ENCODE peak calls at places on chromosomes 6 and 20, in ten cellular contexts. Z, A, Y, T, L, G, H, O, I and S are unnamed samples.

GRCh38 chr6:9799582-9799981 is 615.3 kb downstream of the TFAP2A start:
- DNase-seq in O (no peak), Y (no peak), T (no peak), H (no peak), I (no peak), G (no peak), A (no peak), L (no peak), Z (no peak), S (no peak)

GRCh38 chr20:41746635-41747034 is 128.5 kb upstream of the CHD6 start:
- DNase-seq in I (no peak), A (no peak), H (no peak), Y (no peak), T (no peak), O (no peak), Z (no peak), G (no peak), L (no peak), S (no peak)

GRCh38 chr6:119379809-119380208 is 30.2 kb upstream of the MAN1A1 start:
- DNase-seq in H (no peak), I (no peak), O (no peak), G (no peak), A (no peak), Y (no peak), Z (no peak), L (no peak), T (no peak), S (no peak)

GRCh38 chr6:37759221-37760154 is 60.0 kb upstream of the ZFAND3 start:
- DNase-seq in L (no peak), G (no peak), T (no peak), O (no peak), Y (no peak), I (no peak), H (no peak), A (no peak), Z (no peak), S (no peak)

GRCh38 chr20:9514072-9514460 is 324 bp upstream of the LAMP5 start:
- DNase-seq in L (no peak), Z (no peak), H (no peak), O (no peak), Y (no peak), G (no peak), I (no peak), T (no peak), A (no peak), S (no peak)

GRCh38 chr6:51292659-51293058 is 474.0 kb downstream of the TFAP2B start:
- DNase-seq in T (no peak), L (no peak), A (no peak), I (no peak), H (no peak), O (no peak), G (peak; percentile 16), Y (no peak), Z (no peak), S (no peak)

GRCh38 chr6:111540971-111541719 is 58.1 kb upstream of the REV3L start:
- DNase-seq in L (no peak), T (no peak), I (no peak), O (no peak), Z (no peak), G (no peak), A (no peak), Y (no peak), H (no peak), S (no peak)

GRCh38 chr6:2741756-2742155 is 9.0 kb downstream of the MYLK4 start:
- DNase-seq in Y (no peak), O (no peak), G (no peak), A (no peak), L (no peak), H (no peak), T (no peak), Z (no peak), I (no peak), S (no peak)

GRCh38 chr6:31399589-31400466 is 3.6 kb upstream of the MICA start:
- DNase-seq in I (peak; percentile 71), H (peak; percentile 54), O (peak; percentile 92), Y (peak; percentile 80), L (peak; percentile 91), Z (peak; percentile 29), T (peak; percentile 96), A (peak; percentile 92), G (peak; percentile 54), S (peak; percentile 95)

GRCh38 chr6:31400467-31401289 is 2.7 kb upstream of the MICA start:
- DNase-seq in I (no peak), L (peak; percentile 84), Z (no peak), Y (no peak), A (peak; percentile 86), H (no peak), O (peak; percentile 81), G (no peak), T (peak; percentile 91), S (peak; percentile 94)

GRCh38 chr6:31396422-31397152 is 6.8 kb upstream of the MICA start:
- DNase-seq in Z (no peak), I (peak; percentile 26), T (peak; percentile 89), Y (no peak), G (no peak), O (peak; percentile 86), L (peak; percentile 78), H (no peak), A (peak; percentile 73), S (peak; percentile 86)

GRCh38 chr6:31395832-31396231 is 7.6 kb upstream of the MICA start:
- DNase-seq in Z (no peak), A (no peak), L (no peak), T (no peak), O (no peak), Y (no peak), H (no peak), G (no peak), I (no peak), S (no peak)

DNA sequence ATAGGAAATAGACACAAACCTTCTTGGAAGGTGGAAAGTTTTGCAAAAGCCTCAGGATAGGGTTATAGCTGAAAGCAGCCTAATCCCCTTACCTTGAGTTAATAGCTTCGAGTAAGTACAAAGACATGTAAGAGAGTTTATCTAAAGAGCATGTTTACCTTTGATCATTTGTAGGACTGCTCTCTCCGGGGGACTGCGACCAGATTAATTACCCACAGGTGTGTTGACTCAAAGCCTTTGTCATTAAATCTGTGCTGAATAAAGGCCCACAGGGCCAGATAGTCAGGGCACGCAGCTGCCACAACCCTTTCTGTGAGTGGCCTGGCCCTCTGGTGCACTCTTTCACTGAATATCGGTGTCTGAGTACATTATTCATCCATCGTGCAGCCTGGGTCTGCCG is 5.5 kb upstream of the MICA start:
- DNase-seq in I (no peak), G (no peak), O (no peak), L (no peak), T (no peak), Z (no peak), H (no peak), Y (no peak), A (no peak), S (no peak)
- H3K27me3 ChIP-seq in I (no peaks in the 10 kb centered on the region), G (no peaks in the 10 kb centered on the region), O (no peaks in the 10 kb centered on the region), L (no peaks in the 10 kb centered on the region), T (no peaks in the 10 kb centered on the region), Z (no peaks in the 10 kb centered on the region), H (no peaks in the 10 kb centered on the region), Y (no peaks in the 10 kb centered on the region), A (no peaks in the 10 kb centered on the region), S (no peaks in the 10 kb centered on the region)

DNA sequence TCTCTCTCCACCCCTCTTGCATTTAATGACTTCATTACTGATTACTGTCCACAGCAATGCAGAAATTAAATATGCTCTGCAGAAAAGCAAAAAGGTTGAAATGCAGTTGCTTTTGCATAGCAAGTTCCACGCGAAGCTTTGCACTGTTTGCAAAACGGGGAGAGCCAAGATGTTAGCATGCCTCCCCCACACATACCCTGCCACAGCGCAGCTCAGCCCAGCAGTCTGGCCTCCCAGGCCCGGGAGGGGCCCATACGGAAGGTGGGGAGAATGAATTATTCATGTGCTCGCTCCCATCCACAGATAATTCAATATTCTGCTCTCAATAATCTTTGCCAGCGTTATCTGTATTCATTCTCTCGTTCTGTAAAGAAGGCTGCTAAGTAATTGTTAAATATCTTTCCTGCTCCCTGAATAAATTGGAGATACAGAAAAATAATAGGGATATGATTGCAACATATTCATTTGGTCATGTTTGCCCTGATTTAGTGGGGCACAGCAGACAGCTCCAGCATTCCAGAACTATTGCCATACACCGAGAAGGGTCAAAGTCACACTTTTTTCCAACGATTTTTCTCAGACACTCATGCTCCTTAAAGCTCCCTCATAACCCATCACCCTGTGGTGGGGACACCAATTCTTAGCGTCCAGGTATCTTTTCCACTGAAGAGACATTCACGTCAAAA is 305.9 kb downstream of the CDH26 start:
- DNase-seq in Z (no peak), H (no peak), I (no peak), L (no peak), T (no peak), G (no peak), A (no peak), Y (no peak), O (no peak), S (no peak)
- H3K27me3 ChIP-seq in Z (peaks cover 21% of the 10 kb centered on the region), H (no peaks in the 10 kb centered on the region), I (peaks cover 15% of the 10 kb centered on the region), L (no peaks in the 10 kb centered on the region), T (no peaks in the 10 kb centered on the region), G (no peaks in the 10 kb centered on the region), A (no peaks in the 10 kb centered on the region), Y (no peaks in the 10 kb centered on the region), O (no peaks in the 10 kb centered on the region), S (no peaks in the 10 kb centered on the region)

DNA sequence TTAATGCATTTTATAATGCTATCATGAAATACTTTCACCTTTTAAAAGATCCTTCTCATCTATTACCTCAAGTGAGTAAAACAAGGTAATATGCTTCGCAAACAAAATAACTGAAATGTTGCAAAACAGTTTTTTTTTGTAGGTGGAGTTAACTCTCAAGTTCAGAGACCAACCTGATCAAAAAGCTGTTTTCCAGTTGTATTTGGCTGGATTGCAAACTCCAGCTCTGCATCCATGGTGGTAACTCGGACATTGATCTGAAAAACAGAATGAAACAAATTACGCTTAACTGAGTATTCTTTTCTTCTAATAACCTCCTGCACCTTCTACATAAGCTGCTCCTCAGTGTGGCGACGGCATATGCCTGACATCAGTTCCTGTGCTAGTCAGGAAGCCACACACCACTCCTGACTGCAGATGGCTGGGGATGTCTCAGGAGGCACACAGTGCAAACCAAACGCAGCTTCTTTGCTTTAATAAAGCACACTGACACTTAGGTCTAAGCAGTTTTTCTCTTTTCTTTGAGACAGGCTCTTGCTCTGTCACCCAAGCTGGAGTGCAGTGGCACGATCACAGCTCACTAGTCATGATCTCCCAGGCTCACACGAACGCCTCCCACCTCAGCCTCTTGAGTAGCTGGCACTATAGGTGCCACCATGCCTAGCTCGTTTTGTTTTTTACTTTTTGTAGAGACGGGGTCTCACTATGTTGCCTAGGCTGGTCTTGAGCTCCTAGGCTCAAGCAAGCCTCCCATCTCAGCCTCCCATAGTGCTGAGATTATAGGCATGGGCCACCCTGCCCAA is 29.9 kb downstream of the EZR start:
- DNase-seq in L (no peak), A (no peak), T (no peak), Z (no peak), H (no peak), Y (no peak), I (no peak), G (no peak), O (no peak), S (no peak)
- H3K27me3 ChIP-seq in L (no peaks in the 10 kb centered on the region), A (no peaks in the 10 kb centered on the region), T (no peaks in the 10 kb centered on the region), Z (no peaks in the 10 kb centered on the region), H (no peaks in the 10 kb centered on the region), Y (no peaks in the 10 kb centered on the region), I (no peaks in the 10 kb centered on the region), G (no peaks in the 10 kb centered on the region), O (no peaks in the 10 kb centered on the region), S (no peaks in the 10 kb centered on the region)

GRCh38 chr6:114346451-114346850 is 3.6 kb upstream of the HS3ST5 start:
- DNase-seq in O (no peak), Y (no peak), Z (no peak), T (no peak), L (no peak), G (no peak), H (no peak), A (no peak), I (no peak), S (no peak)

GRCh38 chr6:114343782-114344144 is 940 bp upstream of the HS3ST5 start:
- DNase-seq in I (no peak), Z (no peak), T (no peak), L (no peak), A (no peak), Y (no peak), O (no peak), H (no peak), G (no peak), S (no peak)

GRCh38 chr6:114342826-114343781 is at the start of gene HS3ST5:
- DNase-seq in I (no peak), Y (no peak), H (no peak), G (no peak), T (peak; percentile 32), A (peak; percentile 23), L (peak; percentile 21), Z (no peak), O (no peak), S (peak; percentile 32)

GRCh38 chr6:114344971-114345274 is 2.1 kb upstream of the HS3ST5 start:
- DNase-seq in Y (no peak), Z (no peak), A (no peak), G (no peak), L (no peak), I (no peak), T (no peak), H (no peak), O (no peak), S (no peak)

GRCh38 chr6:114344216-114344970 is 1.6 kb upstream of the HS3ST5 start:
- DNase-seq in Z (no peak), L (no peak), T (no peak), O (no peak), I (no peak), A (no peak), H (no peak), G (no peak), Y (no peak), S (no peak)
- H3K27me3 ChIP-seq in Z (peaks cover 65% of the 10 kb centered on the region), L (peaks cover 58% of the 10 kb centered on the region), T (no peaks in the 10 kb centered on the region), O (no peaks in the 10 kb centered on the region), I (peaks cover 20% of the 10 kb centered on the region), A (peaks cover 4% of the 10 kb centered on the region), H (peaks cover 5% of the 10 kb centered on the region), G (peaks cover 9% of the 10 kb centered on the region), Y (no peaks in the 10 kb centered on the region), S (peaks cover 62% of the 10 kb centered on the region)